ENCODE peak calls at places on chromosome 14, in five cellular contexts. S is H1, P is HEK293T, I is NT2/D1, H is HepG2. V is an unnamed sample.

GRCh38 chr14:29814153-29815057 is 113.2 kb downstream of the PRKD1 start:
- DNase-seq in I (no peak), S (no peak), P (no peak), H (no peak), V (no peak)

GRCh38 chr14:33765251-33765650 is 185.6 kb downstream of the EGLN3 start:
- DNase-seq in H (no peak), I (peak; percentile 30), S (peak; percentile 70), P (peak; percentile 62), V (no peak)

GRCh38 chr14:104368751-104369100 is 210.8 kb upstream of the C14orf180 start:
- DNase-seq in I (no peak), H (no peak), S (no peak), P (no peak), V (no peak)

GRCh38 chr14:51908086-51908485 is 47.7 kb downstream of the GNG2 start:
- DNase-seq in I (no peak), P (no peak), S (no peak), H (no peak), V (no peak)

GRCh38 chr14:70536830-70537229 is 2.0 kb upstream of the ADAM20 start:
- DNase-seq in I (no peak), S (no peak), H (no peak), P (no peak), V (no peak)

GRCh38 chr14:91116913-91117588 is 3.2 kb downstream of the DGLUCY start:
- DNase-seq in P (no peak), S (no peak), H (no peak), I (no peak), V (no peak)

GRCh38 chr14:89625988-89626806 is 209.2 kb upstream of the FOXN3 start:
- DNase-seq in I (no peak), H (no peak), S (no peak), P (no peak), V (no peak)

GRCh38 chr14:74660167-74660566 is 48.1 kb upstream of the LTBP2 start:
- DNase-seq in S (no peak), H (no peak), I (no peak), P (no peak), V (no peak)

GRCh38 chr14:67650694-67651093 is 23.7 kb downstream of the VTI1B start:
- DNase-seq in I (no peak), S (no peak), P (no peak), H (no peak), V (no peak)

GRCh38 chr14:89748004-89748403 is 206.5 kb downstream of the EFCAB11 start:
- DNase-seq in S (no peak), I (no peak), P (no peak), H (no peak), V (no peak)

GRCh38 chr14:73245401-73246325 is 8.4 kb downstream of the PAPLN start:
- DNase-seq in I (no peak), S (no peak), H (no peak), P (no peak), V (no peak)

DNA sequence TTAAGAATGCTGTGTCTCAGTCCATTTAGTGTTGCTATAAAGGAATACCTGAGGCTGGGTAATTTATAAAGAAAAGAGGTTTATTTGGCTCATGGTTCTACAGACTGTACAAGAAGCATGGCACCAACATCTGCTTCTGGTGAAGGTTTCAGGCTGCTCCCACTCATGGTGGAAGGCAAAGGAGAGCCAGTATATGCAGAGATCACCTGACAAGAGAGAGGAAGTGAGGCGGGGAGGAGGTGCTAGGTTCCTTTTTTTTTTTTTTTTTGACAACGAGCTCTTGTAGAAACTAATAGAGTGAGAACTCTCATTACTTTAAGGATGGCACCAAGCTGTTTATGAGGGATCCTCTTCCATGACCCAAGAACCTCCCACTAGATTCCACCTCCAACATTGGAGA is 121.6 kb downstream of the NUBPL start:
- DNase-seq in S (no peak), P (no peak), H (no peak), I (no peak), V (no peak)
- TF ChIP-seq SUZ12 in S (no peak), P (no peak), H (no peak), I (no peak), V (no peak)

DNA sequence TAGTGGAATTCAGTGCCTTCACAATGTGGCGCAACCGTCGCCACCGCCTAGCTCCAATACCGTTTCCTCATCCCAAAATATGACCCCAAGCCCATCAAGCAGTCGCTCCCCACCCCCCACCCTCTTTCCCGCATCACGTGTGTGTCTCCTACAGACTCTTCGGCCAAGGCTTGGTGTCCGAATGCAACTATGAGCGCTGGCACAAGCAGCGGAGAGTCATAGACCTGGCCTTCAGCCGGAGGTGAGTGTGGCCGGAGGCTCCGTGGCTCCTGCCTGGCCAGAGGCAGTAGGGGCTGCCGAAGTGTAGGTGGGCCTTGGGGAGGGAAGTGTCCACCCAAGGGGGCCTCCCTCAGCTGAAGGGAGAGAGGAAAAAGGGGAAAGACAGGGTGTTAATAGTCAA is 15.8 kb downstream of the CYP46A1 start:
- DNase-seq in H (no peak), I (no peak), S (no peak), P (no peak), V (no peak)
- TF ChIP-seq SUZ12 in H (no peak), I (no peak), S (no peak), P (no peak), V (no peak)

GRCh38 chr14:53888535-53889386 is 67.9 kb downstream of the BMP4 start:
- DNase-seq in P (no peak), S (no peak), H (peak; percentile 81), I (no peak), V (no peak)
- TF ChIP-seq SUZ12 in P (no peak), S (no peak), H (no peak), I (no peak), V (no peak)

GRCh38 chr14:100840286-100840685 is 14.4 kb downstream of the MEG3 start:
- DNase-seq in I (peak; percentile 47), S (peak; percentile 63), H (no peak), P (no peak), V (no peak)
- TF ChIP-seq SUZ12 in I (no peak), S (no peak), H (no peak), P (no peak), V (no peak)